ENCODE peak calls at places on chromosome X, in ten cellular contexts. One of them, this sample, is unnamed.
A peak's percentile ranks its signal among the peaks of the same experiment; 100 is the strongest.

GRCh38 chrX:150926791-150927190 is 28.3 kb upstream of the CD99L2 start:
- DNase-seq in breast epithelium: no peak
- DNase-seq in vagina: no peak
- DNase-seq in ovary: no peak
- DNase-seq in heart left ventricle: no peak
- DNase-seq in stomach: no peak
- DNase-seq in tibial nerve: no peak
- DNase-seq in suprapubic skin: no peak
- DNase-seq in Peyer's patch: no peak
- DNase-seq in body of pancreas: no peak
- DNase-seq in this sample: no peak

GRCh38 chrX:134484039-134484438 is 24.1 kb downstream of the HPRT1 start:
- DNase-seq in breast epithelium: no peak
- DNase-seq in vagina: no peak
- DNase-seq in ovary: no peak
- DNase-seq in heart left ventricle: no peak
- DNase-seq in stomach: no peak
- DNase-seq in tibial nerve: no peak
- DNase-seq in suprapubic skin: no peak
- DNase-seq in Peyer's patch: no peak
- DNase-seq in body of pancreas: no peak
- DNase-seq in this sample: no peak

GRCh38 chrX:2373615-2374014 is 127.2 kb downstream of the DHRSX start:
- DNase-seq in breast epithelium: no peak
- DNase-seq in vagina: no peak
- DNase-seq in ovary: no peak
- DNase-seq in heart left ventricle: no peak
- DNase-seq in stomach: no peak
- DNase-seq in tibial nerve: no peak
- DNase-seq in suprapubic skin: no peak
- DNase-seq in Peyer's patch: no peak
- DNase-seq in body of pancreas: no peak
- DNase-seq in this sample: no peak

GRCh38 chrX:54030329-54030728 is 13.9 kb downstream of the PHF8 start:
- DNase-seq in breast epithelium: no peak
- DNase-seq in vagina: no peak
- DNase-seq in ovary: no peak
- DNase-seq in heart left ventricle: no peak
- DNase-seq in stomach: no peak
- DNase-seq in tibial nerve: no peak
- DNase-seq in suprapubic skin: no peak
- DNase-seq in Peyer's patch: no peak
- DNase-seq in body of pancreas: no peak
- DNase-seq in this sample: no peak

GRCh38 chrX:13102636-13103035 is 58.2 kb upstream of the FAM9C start:
- DNase-seq in breast epithelium: no peak
- DNase-seq in vagina: no peak
- DNase-seq in ovary: no peak
- DNase-seq in heart left ventricle: no peak
- DNase-seq in stomach: no peak
- DNase-seq in tibial nerve: no peak
- DNase-seq in suprapubic skin: no peak
- DNase-seq in Peyer's patch: no peak
- DNase-seq in body of pancreas: no peak
- DNase-seq in this sample: no peak

GRCh38 chrX:6446588-6446987 is 88.3 kb downstream of the VCX3A start:
- DNase-seq in breast epithelium: no peak
- DNase-seq in vagina: no peak
- DNase-seq in ovary: no peak
- DNase-seq in heart left ventricle: no peak
- DNase-seq in stomach: no peak
- DNase-seq in tibial nerve: no peak
- DNase-seq in suprapubic skin: no peak
- DNase-seq in Peyer's patch: no peak
- DNase-seq in body of pancreas: no peak
- DNase-seq in this sample: no peak

GRCh38 chrX:70444326-70445196 is at the start of gene DLG3:
- DNase-seq in breast epithelium: no peak
- DNase-seq in vagina: no peak
- DNase-seq in ovary: no peak
- DNase-seq in heart left ventricle: no peak
- DNase-seq in stomach: no peak
- DNase-seq in tibial nerve: no peak
- DNase-seq in suprapubic skin: no peak
- DNase-seq in Peyer's patch: no peak
- DNase-seq in body of pancreas: peak; percentile 19
- DNase-seq in this sample: no peak

GRCh38 chrX:68508799-68509198 is 9.9 kb downstream of the YIPF6 start:
- DNase-seq in breast epithelium: no peak
- DNase-seq in vagina: no peak
- DNase-seq in ovary: no peak
- DNase-seq in heart left ventricle: no peak
- DNase-seq in stomach: no peak
- DNase-seq in tibial nerve: no peak
- DNase-seq in suprapubic skin: no peak
- DNase-seq in Peyer's patch: no peak
- DNase-seq in body of pancreas: no peak
- DNase-seq in this sample: no peak

GRCh38 chrX:13101439-13102139 is 57.2 kb upstream of the FAM9C start:
- DNase-seq in breast epithelium: peak; percentile 58
- DNase-seq in vagina: no peak
- DNase-seq in ovary: peak; percentile 63
- DNase-seq in heart left ventricle: peak; percentile 81
- DNase-seq in stomach: peak; percentile 71
- DNase-seq in tibial nerve: peak; percentile 67
- DNase-seq in suprapubic skin: peak; percentile 76
- DNase-seq in Peyer's patch: peak; percentile 67
- DNase-seq in body of pancreas: peak; percentile 64
- DNase-seq in this sample: no peak

GRCh38 chrX:75061701-75062100 is 94.4 kb downstream of the ABCB7 start:
- DNase-seq in breast epithelium: no peak
- DNase-seq in vagina: no peak
- DNase-seq in ovary: no peak
- DNase-seq in heart left ventricle: no peak
- DNase-seq in stomach: no peak
- DNase-seq in tibial nerve: no peak
- DNase-seq in suprapubic skin: no peak
- DNase-seq in Peyer's patch: no peak
- DNase-seq in body of pancreas: no peak
- DNase-seq in this sample: no peak

GRCh38 chrX:18146954-18147353 is 73.7 kb downstream of the BEND2 start:
- DNase-seq in breast epithelium: no peak
- DNase-seq in vagina: no peak
- DNase-seq in ovary: no peak
- DNase-seq in heart left ventricle: no peak
- DNase-seq in stomach: no peak
- DNase-seq in tibial nerve: no peak
- DNase-seq in suprapubic skin: no peak
- DNase-seq in Peyer's patch: no peak
- DNase-seq in body of pancreas: peak; percentile 8
- DNase-seq in this sample: no peak

GRCh38 chrX:46251755-46252154 is 293.5 kb downstream of the ZNF674 start:
- DNase-seq in breast epithelium: no peak
- DNase-seq in vagina: no peak
- DNase-seq in ovary: no peak
- DNase-seq in heart left ventricle: no peak
- DNase-seq in stomach: no peak
- DNase-seq in tibial nerve: no peak
- DNase-seq in suprapubic skin: no peak
- DNase-seq in Peyer's patch: no peak
- DNase-seq in body of pancreas: no peak
- DNase-seq in this sample: no peak

GRCh38 chrX:17161991-17162390 is 213.0 kb upstream of the NHS start:
- DNase-seq in breast epithelium: no peak
- DNase-seq in vagina: no peak
- DNase-seq in ovary: no peak
- DNase-seq in heart left ventricle: no peak
- DNase-seq in stomach: no peak
- DNase-seq in tibial nerve: no peak
- DNase-seq in suprapubic skin: no peak
- DNase-seq in Peyer's patch: no peak
- DNase-seq in body of pancreas: no peak
- DNase-seq in this sample: no peak

DNA sequence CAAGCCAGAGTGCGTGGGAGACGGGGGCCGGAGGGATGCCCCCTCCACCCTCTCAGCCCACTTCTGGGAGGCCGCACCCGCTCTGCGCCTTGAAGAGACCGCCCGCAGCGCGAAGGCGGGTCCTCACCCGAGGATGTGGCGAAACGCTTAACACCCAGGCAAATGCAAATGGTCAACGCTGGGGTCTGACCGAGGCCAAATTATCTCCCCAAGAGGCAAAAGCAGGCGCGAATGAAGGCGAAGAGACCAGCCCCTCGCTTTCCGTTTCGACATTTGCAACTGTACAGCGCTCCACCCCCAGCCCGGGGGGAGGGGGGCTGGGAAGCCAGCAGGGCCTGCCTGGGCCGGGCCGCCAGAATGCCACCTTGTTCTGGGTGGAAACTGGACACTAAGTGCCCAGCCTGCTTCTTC is 137.7 kb upstream of the ZIC3 start:
- DNase-seq in breast epithelium: no peak
- DNase-seq in vagina: no peak
- DNase-seq in ovary: no peak
- DNase-seq in heart left ventricle: no peak
- DNase-seq in stomach: no peak
- DNase-seq in tibial nerve: no peak
- DNase-seq in suprapubic skin: no peak
- DNase-seq in Peyer's patch: no peak
- DNase-seq in body of pancreas: no peak
- DNase-seq in this sample: no peak
- H3K27ac ChIP-seq in breast epithelium: no peak overlapping the region
- H3K27ac ChIP-seq in vagina: no peak overlapping the region
- H3K27ac ChIP-seq in ovary: no peak overlapping the region
- H3K27ac ChIP-seq in heart left ventricle: no peak overlapping the region
- H3K27ac ChIP-seq in stomach: no peak overlapping the region
- H3K27ac ChIP-seq in tibial nerve: no peak overlapping the region
- H3K27ac ChIP-seq in suprapubic skin: no peak overlapping the region
- H3K27ac ChIP-seq in Peyer's patch: no peak overlapping the region
- H3K27ac ChIP-seq in body of pancreas: no peak overlapping the region
- H3K27ac ChIP-seq in this sample: no peak overlapping the region

DNA sequence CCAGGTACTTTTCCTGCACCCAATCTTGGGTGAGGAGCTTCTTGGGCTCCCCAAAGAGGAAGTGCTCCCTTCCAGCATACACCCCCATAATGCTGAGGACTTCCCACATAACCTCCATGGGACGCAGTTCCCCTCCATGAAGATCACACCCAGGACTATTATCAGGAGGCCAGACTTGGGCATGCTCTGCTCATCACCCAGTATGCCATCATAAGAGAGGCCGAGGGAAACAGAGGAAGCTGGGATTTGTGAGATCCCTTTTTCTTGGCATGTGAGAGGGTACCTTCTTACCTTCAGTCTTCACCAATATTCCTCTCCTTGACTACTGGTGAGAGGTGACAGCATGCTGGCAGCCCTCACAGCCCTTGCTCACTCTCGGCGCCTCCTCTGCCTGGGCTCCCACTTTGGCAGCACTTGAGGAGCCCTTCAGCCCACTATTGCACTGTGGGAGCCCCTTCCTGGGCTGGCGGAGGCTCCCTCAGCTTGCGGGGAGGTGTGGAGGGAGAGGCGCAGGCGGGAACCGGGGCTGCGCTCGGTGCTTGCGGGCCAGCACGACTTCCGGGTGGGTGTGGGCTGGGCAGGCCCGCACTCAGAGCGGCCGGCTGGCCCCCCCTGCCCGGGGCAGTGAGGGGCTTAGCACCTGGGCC is 15.7 kb upstream of the HSFX1 start:
- DNase-seq in breast epithelium: no peak
- DNase-seq in vagina: peak; percentile 91
- DNase-seq in ovary: no peak
- DNase-seq in heart left ventricle: no peak
- DNase-seq in stomach: no peak
- DNase-seq in tibial nerve: no peak
- DNase-seq in suprapubic skin: no peak
- DNase-seq in Peyer's patch: no peak
- DNase-seq in body of pancreas: no peak
- DNase-seq in this sample: no peak
- TF ChIP-seq POLR2A in breast epithelium: no peak
- TF ChIP-seq POLR2A in vagina: no peak
- TF ChIP-seq POLR2A in ovary: no peak
- TF ChIP-seq POLR2A in heart left ventricle: no peak
- TF ChIP-seq POLR2A in stomach: no peak
- TF ChIP-seq POLR2A in tibial nerve: no peak
- TF ChIP-seq POLR2A in suprapubic skin: no peak
- TF ChIP-seq POLR2A in Peyer's patch: no peak
- TF ChIP-seq POLR2A in body of pancreas: no peak
- TF ChIP-seq POLR2A in this sample: no peak

GRCh38 chrX:47570794-47571193 is 9.8 kb downstream of the ARAF start:
- DNase-seq in breast epithelium: no peak
- DNase-seq in vagina: peak; percentile 88
- DNase-seq in ovary: no peak
- DNase-seq in heart left ventricle: no peak
- DNase-seq in stomach: no peak
- DNase-seq in tibial nerve: no peak
- DNase-seq in suprapubic skin: no peak
- DNase-seq in Peyer's patch: no peak
- DNase-seq in body of pancreas: no peak
- DNase-seq in this sample: no peak

GRCh38 chrX:47564438-47565085 is 3.6 kb downstream of the ARAF start:
- DNase-seq in breast epithelium: no peak
- DNase-seq in vagina: no peak
- DNase-seq in ovary: no peak
- DNase-seq in heart left ventricle: no peak
- DNase-seq in stomach: no peak
- DNase-seq in tibial nerve: no peak
- DNase-seq in suprapubic skin: no peak
- DNase-seq in Peyer's patch: no peak
- DNase-seq in body of pancreas: no peak
- DNase-seq in this sample: no peak

GRCh38 chrX:47563801-47564315 is 2.9 kb downstream of the ARAF start:
- DNase-seq in breast epithelium: no peak
- DNase-seq in vagina: no peak
- DNase-seq in ovary: no peak
- DNase-seq in heart left ventricle: no peak
- DNase-seq in stomach: no peak
- DNase-seq in tibial nerve: no peak
- DNase-seq in suprapubic skin: no peak
- DNase-seq in Peyer's patch: no peak
- DNase-seq in body of pancreas: no peak
- DNase-seq in this sample: no peak

GRCh38 chrX:47568656-47569295 is 7.8 kb downstream of the ARAF start:
- DNase-seq in breast epithelium: no peak
- DNase-seq in vagina: no peak
- DNase-seq in ovary: no peak
- DNase-seq in heart left ventricle: no peak
- DNase-seq in stomach: no peak
- DNase-seq in tibial nerve: no peak
- DNase-seq in suprapubic skin: no peak
- DNase-seq in Peyer's patch: no peak
- DNase-seq in body of pancreas: no peak
- DNase-seq in this sample: no peak

GRCh38 chrX:47566841-47567240 is 5.8 kb downstream of the ARAF start:
- DNase-seq in breast epithelium: no peak
- DNase-seq in vagina: no peak
- DNase-seq in ovary: no peak
- DNase-seq in heart left ventricle: no peak
- DNase-seq in stomach: no peak
- DNase-seq in tibial nerve: no peak
- DNase-seq in suprapubic skin: no peak
- DNase-seq in Peyer's patch: no peak
- DNase-seq in body of pancreas: no peak
- DNase-seq in this sample: no peak
- H3K36me3 ChIP-seq in breast epithelium: peaks cover 5% of the 10 kb centered on the region
- H3K36me3 ChIP-seq in vagina: peaks cover 7% of the 10 kb centered on the region
- H3K36me3 ChIP-seq in ovary: no peaks in the 10 kb centered on the region
- H3K36me3 ChIP-seq in heart left ventricle: peaks cover 86% of the 10 kb centered on the region
- H3K36me3 ChIP-seq in stomach: peaks cover 17% of the 10 kb centered on the region
- H3K36me3 ChIP-seq in tibial nerve: no peaks in the 10 kb centered on the region
- H3K36me3 ChIP-seq in suprapubic skin: peaks cover 77% of the 10 kb centered on the region
- H3K36me3 ChIP-seq in Peyer's patch: peaks cover 45% of the 10 kb centered on the region
- H3K36me3 ChIP-seq in body of pancreas: peaks cover 8% of the 10 kb centered on the region
- H3K36me3 ChIP-seq in this sample: peaks cover 8% of the 10 kb centered on the region

GRCh38 chrX:39451061-39451460 is 646.7 kb downstream of the BCOR start:
- DNase-seq in breast epithelium: no peak
- DNase-seq in vagina: no peak
- DNase-seq in ovary: peak; percentile 29
- DNase-seq in heart left ventricle: no peak
- DNase-seq in stomach: no peak
- DNase-seq in tibial nerve: no peak
- DNase-seq in suprapubic skin: no peak
- DNase-seq in Peyer's patch: no peak
- DNase-seq in body of pancreas: no peak
- DNase-seq in this sample: no peak
- H3K27ac ChIP-seq in breast epithelium: no peak overlapping the region
- H3K27ac ChIP-seq in vagina: no peak overlapping the region
- H3K27ac ChIP-seq in ovary: no peak overlapping the region
- H3K27ac ChIP-seq in heart left ventricle: no peak overlapping the region
- H3K27ac ChIP-seq in stomach: no peak overlapping the region
- H3K27ac ChIP-seq in tibial nerve: no peak overlapping the region
- H3K27ac ChIP-seq in suprapubic skin: no peak overlapping the region
- H3K27ac ChIP-seq in Peyer's patch: no peak overlapping the region
- H3K27ac ChIP-seq in body of pancreas: no peak overlapping the region
- H3K27ac ChIP-seq in this sample: no peak overlapping the region